ENCODE peak calls at places on chromosomes 6 and 20, in ten cellular contexts. G is progenitor cell of endocrine pancreas; B is NCI-H1436 treated with DMSO at 0.1 percent for 48 hours; P is stimulated activated CD4-positive, alpha-beta T cell treated with anti-CD3 and anti-CD28 coated beads, Interleukin-15, amount 100 ng/mL, for 1 hour; M is activated CD4-positive, CD25-positive, alpha-beta regulatory T cell; W is mesendoderm; R is right lobe of liver; Z is T-cell; H is T47D; Y is iPS-NIHi11. X is an unnamed sample.

GRCh38 chr20:4708036-4708435 is 13.7 kb upstream of the PRND start:
- DNase-seq in W (no peak), P (no peak), B (no peak), Z (no peak), G (no peak), R (no peak), M (no peak), Y (no peak), H (no peak), X (no peak)

GRCh38 chr20:6660441-6660840 is 107.0 kb upstream of the BMP2 start:
- DNase-seq in Z (no peak), P (no peak), H (no peak), W (peak), G (no peak), B (no peak), R (peak), Y (no peak), M (no peak), X (no peak)

GRCh38 chr20:58851221-58851968 is 693 bp upstream of the GNAS-AS1 start:
- DNase-seq in Z (no peak), W (no peak), P (no peak), R (no peak), M (no peak), G (no peak), Y (no peak), B (no peak), H (no peak), X (no peak)

GRCh38 chr20:44491635-44492395 is 16.1 kb downstream of the TTPAL start:
- DNase-seq in M (no peak), Z (peak), G (no peak), Y (no peak), P (no peak), W (peak), H (no peak), B (no peak), R (no peak), X (no peak)

GRCh38 chr6:56335733-56336132 is 88.4 kb upstream of the COL21A1 start:
- DNase-seq in H (no peak), W (no peak), R (no peak), B (no peak), Y (no peak), Z (no peak), M (no peak), G (no peak), P (no peak), X (no peak)

GRCh38 chr6:50030777-50031562 is 9.2 kb upstream of the DEFB110 start:
- DNase-seq in H (peak), G (no peak), P (no peak), W (peak), B (peak), M (no peak), Y (peak), Z (no peak), R (no peak), X (no peak)

GRCh38 chr20:44070139-44070900 is 116.7 kb downstream of the JPH2 start:
- DNase-seq in Z (peak), P (peak), W (no peak), H (no peak), G (peak), Y (no peak), M (no peak), B (no peak), R (peak), X (no peak)

GRCh38 chr6:1952726-1953360 is 292.6 kb downstream of the GMDS start:
- DNase-seq in H (no peak), P (no peak), B (no peak), R (no peak), M (no peak), W (peak), Z (no peak), G (no peak), Y (no peak), X (no peak)

GRCh38 chr6:17583811-17584210 is 16.3 kb upstream of the FAM8A1 start:
- DNase-seq in R (no peak), Y (no peak), P (no peak), H (no peak), W (no peak), G (no peak), M (no peak), B (no peak), Z (no peak), X (no peak)

GRCh38 chr6:19896580-19897010 is 59.4 kb downstream of the ID4 start:
- DNase-seq in R (no peak), W (no peak), G (no peak), M (no peak), P (no peak), Z (no peak), B (no peak), Y (no peak), H (no peak), X (no peak)

GRCh38 chr6:89508755-89509563 is 76.0 kb downstream of the ANKRD6 start:
- DNase-seq in M (no peak), H (no peak), W (no peak), Y (peak), R (no peak), B (no peak), Z (no peak), P (no peak), G (no peak), X (no peak)

GRCh38 chr20:19275630-19276071 is 63.2 kb downstream of the SLC24A3 start:
- DNase-seq in P (no peak), W (no peak), H (peak), Y (no peak), B (no peak), M (no peak), Z (no peak), G (no peak), R (no peak), X (no peak)

GRCh38 chr6:170031096-170031471 is 259.8 kb downstream of the DLL1 start:
- DNase-seq in W (no peak), M (no peak), P (no peak), Y (no peak), H (no peak), Z (no peak), R (peak), G (no peak), B (no peak), X (no peak)

X was measured in GM18507.